ENCODE peak calls at places on chromosomes 16 and 17, in four cellular contexts. E is K562, A is HepG2, N is GM12878. Y is an unnamed sample.

GRCh38 chr17:72151565-72152391 is 31.0 kb downstream of the SOX9 start:
- DNase-seq in E (peak), A (peak), N (no peak), Y (peak)

GRCh38 chr16:82456683-82457082 is 170.1 kb upstream of the CDH13 start:
- DNase-seq in E (peak), A (peak), N (no peak), Y (peak)

GRCh38 chr17:6753006-6753445 is 2.8 kb upstream of the XAF1 start:
- DNase-seq in E (no peak), A (peak), N (no peak), Y (peak)

GRCh38 chr16:88456356-88457292 is 3.5 kb downstream of the ZFPM1 start:
- DNase-seq in E (no peak), A (no peak), N (no peak), Y (no peak)

GRCh38 chr16:29858974-29859373 is 4.1 kb downstream of the CDIPT start:
- DNase-seq in E (no peak), A (no peak), N (no peak), Y (no peak)

GRCh38 chr16:11233727-11234376 is 22.2 kb downstream of the SOCS1 start:
- DNase-seq in E (peak), A (no peak), N (no peak), Y (peak)

GRCh38 chr16:66935319-66936011 is at the start of gene CES2:
- DNase-seq in E (peak), A (peak), N (no peak), Y (no peak)

GRCh38 chr17:36849871-36850348 is 87.4 kb upstream of the LHX1 start:
- DNase-seq in E (peak), A (no peak), N (peak), Y (no peak)

GRCh38 chr16:1204941-1205340 is 20.1 kb downstream of the TPSG1 start:
- DNase-seq in E (no peak), A (no peak), N (no peak), Y (no peak)

GRCh38 chr16:23694707-23695373 is 16.2 kb downstream of the PLK1 start:
- DNase-seq in E (peak), A (peak), N (no peak), Y (peak)

GRCh38 chr17:45098869-45099616 is 33.3 kb downstream of the PLCD3 start:
- DNase-seq in E (peak), A (peak), N (no peak), Y (peak)

GRCh38 chr17:44797809-44798208 is 32.3 kb downstream of the GJC1 start:
- DNase-seq in E (no peak), A (no peak), N (no peak), Y (no peak)

GRCh38 chr17:920190-920589 is 59.4 kb downstream of the NXN start:
- DNase-seq in E (no peak), A (no peak), N (no peak), Y (no peak)

GRCh38 chr16:53901396-53901795 is 197.4 kb downstream of the FTO start:
- DNase-seq in E (no peak), A (no peak), N (no peak), Y (no peak)

GRCh38 chr17:13727441-13728171 is 125.9 kb upstream of the HS3ST3A1 start:
- DNase-seq in E (no peak), A (no peak), N (no peak), Y (no peak)

GRCh38 chr16:15946257-15947044 is 3.0 kb upstream of the ABCC1 start:
- DNase-seq in E (no peak), A (peak), N (no peak), Y (no peak)

GRCh38 chr17:47857551-47858410 is 6.8 kb upstream of the SP6 start:
- DNase-seq in E (no peak), A (no peak), N (no peak), Y (no peak)

GRCh38 chr16:12319464-12320030 is 343.0 kb downstream of the SNX29 start:
- DNase-seq in E (no peak), A (no peak), N (no peak), Y (no peak)

GRCh38 chr17:44575408-44575807 is 18.1 kb downstream of the FZD2 start:
- DNase-seq in E (no peak), A (no peak), N (no peak), Y (no peak)

GRCh38 chr17:68085751-68086445 is 50.4 kb downstream of the KPNA2 start:
- DNase-seq in E (peak), A (no peak), N (no peak), Y (no peak)

GRCh38 chr16:30958164-30959083 is 870 bp downstream of the SETD1A start:
- DNase-seq in E (peak), A (peak), N (no peak), Y (peak)

GRCh38 chr17:48790607-48791127 is 26.4 kb downstream of the TTLL6 start:
- DNase-seq in E (no peak), A (no peak), N (no peak), Y (no peak)

GRCh38 chr17:58576679-58577367 is 62.4 kb upstream of the MTMR4 start:
- DNase-seq in E (peak), A (peak), N (no peak), Y (no peak)

GRCh38 chr16:86653289-86654006 is 75.1 kb downstream of the FOXL1 start:
- DNase-seq in E (no peak), A (no peak), N (no peak), Y (no peak)

GRCh38 chr17:53548252-53548651 is 274.5 kb upstream of the KIF2B start:
- DNase-seq in E (no peak), A (no peak), N (no peak), Y (no peak)

GRCh38 chr17:40326014-40326831 is 17.2 kb downstream of the RARA start:
- DNase-seq in E (no peak), A (peak), N (no peak), Y (no peak)

GRCh38 chr16:51876934-51877333 is 670.0 kb downstream of the TOX3 start:
- DNase-seq in E (no peak), A (no peak), N (no peak), Y (no peak)

GRCh38 chr17:44559288-44560249 is 2.3 kb downstream of the FZD2 start:
- DNase-seq in E (no peak), A (no peak), N (no peak), Y (no peak)

GRCh38 chr16:23729503-23730424 is 16.7 kb upstream of the ERN2 start:
- DNase-seq in E (peak), A (peak), N (no peak), Y (peak)

GRCh38 chr16:57809843-57810196 is 7.5 kb upstream of the KIFC3 start:
- DNase-seq in E (peak), A (no peak), N (no peak), Y (no peak)

GRCh38 chr16:62363451-62363850 is 327.2 kb upstream of the CDH8 start:
- DNase-seq in E (no peak), A (no peak), N (no peak), Y (no peak)

GRCh38 chr16:1870365-1871082 is 1.4 kb downstream of the MEIOB start:
- DNase-seq in E (peak), A (peak), N (no peak), Y (no peak)

GRCh38 chr17:48907713-48908046 is 527 bp upstream of the UBE2Z start:
- DNase-seq in E (no peak), A (no peak), N (no peak), Y (no peak)

GRCh38 chr17:48871035-48871550 is 21.5 kb upstream of the ATP5MC1 start:
- DNase-seq in E (peak), A (no peak), N (no peak), Y (no peak)

GRCh38 chr16:11393366-11393765 is 48.1 kb downstream of the RMI2 start:
- DNase-seq in E (no peak), A (no peak), N (no peak), Y (no peak)

GRCh38 chr16:7953360-7953759 is 620.7 kb downstream of the RBFOX1 start:
- DNase-seq in E (no peak), A (no peak), N (no peak), Y (no peak)

GRCh38 chr17:61479493-61480413 is 27.5 kb downstream of the TBX4 start:
- DNase-seq in E (no peak), A (no peak), N (no peak), Y (no peak)

GRCh38 chr17:72358465-72358864 is 237.6 kb downstream of the SOX9 start:
- DNase-seq in E (no peak), A (no peak), N (no peak), Y (no peak)

GRCh38 chr16:56349086-56349415 is 76.3 kb downstream of the AMFR start:
- DNase-seq in E (no peak), A (no peak), N (no peak), Y (no peak)
- TF ChIP-seq ETV6 in E (no peak), A (no peak), N (no peak), Y (no peak)

GRCh38 chr17:55454906-55455474 is 33.4 kb upstream of the MMD start:
- DNase-seq in E (no peak), A (peak), N (no peak), Y (no peak)
- TF ChIP-seq CREM in E (no peak), A (no peak), N (no peak), Y (no peak)

GRCh38 chr17:41547378-41547841 is 19.3 kb upstream of the KRT19 start:
- DNase-seq in E (no peak), A (no peak), N (no peak), Y (no peak)

GRCh38 chr17:41548844-41549595 is 20.9 kb upstream of the KRT19 start:
- DNase-seq in E (peak), A (peak), N (peak), Y (peak)

GRCh38 chr17:41546819-41547218 is 18.7 kb upstream of the KRT19 start:
- DNase-seq in E (no peak), A (no peak), N (no peak), Y (no peak)

GRCh38 chr17:41549596-41550039 is 21.5 kb upstream of the KRT19 start:
- DNase-seq in E (peak), A (no peak), N (no peak), Y (no peak)

GRCh38 chr17:41547921-41548843 is 20.1 kb upstream of the KRT19 start:
- DNase-seq in E (peak), A (no peak), N (no peak), Y (peak)
- TF ChIP-seq SP1 in E (no peak), A (no peak), N (no peak), Y (no peak)

GRCh38 chr17:75513667-75514052 is 1.7 kb downstream of the CASKIN2 start:
- DNase-seq in E (no peak), A (no peak), N (no peak), Y (no peak)

GRCh38 chr17:75511270-75511609 is 4.1 kb downstream of the CASKIN2 start:
- DNase-seq in E (no peak), A (no peak), N (no peak), Y (no peak)

GRCh38 chr17:75512946-75513666 is 2.2 kb downstream of the CASKIN2 start:
- DNase-seq in E (peak), A (no peak), N (no peak), Y (no peak)

GRCh38 chr17:75509528-75510258 is 5.6 kb downstream of the CASKIN2 start:
- DNase-seq in E (no peak), A (no peak), N (no peak), Y (no peak)

GRCh38 chr17:75511610-75512575 is 3.4 kb downstream of the CASKIN2 start:
- DNase-seq in E (peak), A (peak), N (no peak), Y (no peak)
- TF ChIP-seq ETV6 in E (no peak), A (peak), N (no peak), Y (no peak)

GRCh38 chr17:80474231-80474932 is 2.0 kb downstream of the NPTX1 start:
- DNase-seq in E (peak), A (no peak), N (no peak), Y (no peak)
- TF ChIP-seq CREM in E (no peak), A (no peak), N (no peak), Y (no peak)

DNA sequence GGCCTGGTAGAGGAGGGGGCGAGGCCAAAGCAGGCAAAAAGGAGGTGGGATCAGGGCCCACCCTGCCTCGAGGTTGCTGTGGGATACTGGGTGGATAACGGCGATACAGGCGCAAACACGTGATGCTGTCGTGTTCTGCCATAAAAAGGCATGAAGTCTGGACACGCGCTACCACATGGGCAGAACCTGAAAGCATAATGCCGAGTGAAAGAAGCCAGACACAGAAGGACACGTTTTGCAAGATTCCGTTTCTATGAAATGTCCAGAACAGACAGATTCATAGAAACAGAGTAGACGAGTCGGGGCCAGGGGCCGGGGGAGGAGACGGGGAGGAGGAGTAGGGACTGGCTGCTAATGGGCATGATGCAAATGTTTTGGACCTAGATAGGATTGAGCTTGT is 43.5 kb downstream of the ZDHHC7 start:
- DNase-seq in E (no peak), A (no peak), N (no peak), Y (no peak)
- TF ChIP-seq SP1 in E (no peak), A (no peak), N (no peak), Y (no peak)

GRCh38 chr17:65027305-65027704 is 29.2 kb downstream of the GNA13 start:
- DNase-seq in E (peak), A (peak), N (peak), Y (peak)
- TF ChIP-seq ETV6 in E (no peak), A (no peak), N (no peak), Y (no peak)

GRCh38 chr17:60361889-60362288 is 30.0 kb downstream of the USP32 start:
- DNase-seq in E (peak), A (no peak), N (no peak), Y (no peak)

GRCh38 chr17:60369727-60370126 is 22.2 kb downstream of the USP32 start:
- DNase-seq in E (no peak), A (no peak), N (no peak), Y (no peak)

GRCh38 chr17:60358611-60359225 is 33.2 kb downstream of the USP32 start:
- DNase-seq in E (no peak), A (no peak), N (no peak), Y (no peak)

GRCh38 chr17:60359415-60359814 is 32.5 kb downstream of the USP32 start:
- DNase-seq in E (no peak), A (no peak), N (no peak), Y (no peak)

GRCh38 chr17:60364006-60364405 is 27.9 kb downstream of the USP32 start:
- DNase-seq in E (no peak), A (no peak), N (no peak), Y (no peak)
- TF ChIP-seq CREM in E (no peak), A (no peak), N (no peak), Y (no peak)